ENCODE peak calls at places on chromosomes 2 and 18, in six cellular contexts. T is A549, O is endothelial cell of umbilical vein, G is mucosa of descending colon, N is OCI-LY7, I is GM23338. X is an unnamed sample. For H3K4me1, the result is how much of the 10 kb centered on the place peaks cover.

GRCh38 chr18:49563130-49563540 is 1.3 kb downstream of the LIPG start:
- DNase-seq in N (no peak), I (no peak), O (peak), T (no peak), G (no peak), X (no peak)

GRCh38 chr2:76283355-76283754 is 572.6 kb upstream of the GCFC2 start:
- DNase-seq in T (no peak), G (no peak), O (no peak), N (no peak), I (no peak), X (no peak)

GRCh38 chr2:150885774-150886386 is 375.8 kb downstream of the RBM43 start:
- DNase-seq in G (no peak), T (no peak), O (no peak), I (no peak), N (no peak), X (peak)

GRCh38 chr2:115946341-115946740 is 1503.9 kb downstream of the DPP10 start:
- DNase-seq in I (no peak), G (no peak), T (no peak), O (no peak), N (no peak), X (no peak)

GRCh38 chr2:67996772-67997527 is 65.9 kb downstream of the C1D start:
- DNase-seq in G (no peak), O (peak), N (no peak), T (no peak), I (no peak), X (no peak)

GRCh38 chr2:187942876-187943275 is 348.8 kb upstream of the GULP1 start:
- DNase-seq in N (no peak), I (no peak), T (no peak), G (no peak), O (no peak), X (no peak)

GRCh38 chr2:68726608-68727367 is 7.8 kb upstream of the ARHGAP25 start:
- DNase-seq in T (no peak), O (no peak), N (peak), G (peak), I (no peak), X (no peak)

GRCh38 chr2:11234309-11234708 is 79.0 kb downstream of the SLC66A3 start:
- DNase-seq in O (peak), I (no peak), N (peak), G (no peak), T (no peak), X (peak)

GRCh38 chr2:20519309-20519708 is 72.4 kb downstream of the RHOB start:
- DNase-seq in I (no peak), N (no peak), O (no peak), T (no peak), G (no peak), X (no peak)

GRCh38 chr2:99858951-99859596 is 283.3 kb downstream of the AFF3 start:
- DNase-seq in T (no peak), G (no peak), N (no peak), O (no peak), I (no peak), X (no peak)

DNA sequence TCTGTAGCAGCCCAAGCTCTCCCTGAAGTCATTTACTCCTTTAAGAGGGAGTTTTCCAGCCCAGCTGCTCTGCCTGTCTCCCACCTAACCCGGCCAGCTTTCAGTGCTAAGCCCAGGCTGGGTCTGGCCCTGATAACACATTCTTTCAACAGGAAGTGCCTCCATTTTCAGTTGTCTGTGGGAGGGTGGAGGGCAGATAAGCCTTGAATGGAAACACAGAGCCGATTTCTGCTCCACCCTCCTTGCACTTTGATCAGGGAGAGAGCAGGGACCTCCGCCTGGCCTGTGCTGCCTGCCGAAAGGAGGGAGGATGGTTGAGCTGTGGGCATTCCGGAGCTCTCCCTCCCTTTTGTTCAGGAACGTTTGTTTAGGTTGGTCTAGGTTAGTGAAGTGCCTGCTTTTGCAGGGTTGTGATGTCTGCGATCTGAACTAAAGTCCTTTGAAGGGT is 24.8 kb downstream of the GATA6 start:
- DNase-seq in I (peak), N (no peak), T (no peak), G (peak), O (peak), X (no peak)
- H3K4me1 ChIP-seq in I (under half), N (under half), T (under half), G (under half), O (half or more), X (under half)

DNA sequence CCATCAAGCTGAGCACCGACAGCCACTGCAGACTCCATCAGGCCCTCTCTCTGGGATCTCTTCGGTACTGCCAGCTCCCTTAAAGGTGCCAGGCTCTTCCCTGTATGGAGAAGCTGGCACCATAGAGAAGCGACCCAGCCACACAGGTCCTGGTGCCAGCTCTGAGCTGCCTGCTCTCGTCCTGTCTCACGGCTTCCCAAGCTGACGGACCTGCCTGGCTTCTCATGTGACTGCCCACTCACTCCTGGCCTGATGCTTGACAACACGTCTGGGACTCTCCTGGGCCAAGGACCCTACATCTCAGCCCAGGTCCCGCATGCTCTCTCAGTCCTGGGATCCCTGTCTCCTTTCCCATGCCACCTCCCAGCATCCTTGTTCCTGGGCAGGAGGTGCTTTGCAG is 12.6 kb upstream of the ATOH8 start:
- DNase-seq in T (peak), G (no peak), I (no peak), N (no peak), O (no peak), X (no peak)
- H3K4me1 ChIP-seq in T (half or more), G (under half), I (under half), N (under half), O (under half), X (under half)

DNA sequence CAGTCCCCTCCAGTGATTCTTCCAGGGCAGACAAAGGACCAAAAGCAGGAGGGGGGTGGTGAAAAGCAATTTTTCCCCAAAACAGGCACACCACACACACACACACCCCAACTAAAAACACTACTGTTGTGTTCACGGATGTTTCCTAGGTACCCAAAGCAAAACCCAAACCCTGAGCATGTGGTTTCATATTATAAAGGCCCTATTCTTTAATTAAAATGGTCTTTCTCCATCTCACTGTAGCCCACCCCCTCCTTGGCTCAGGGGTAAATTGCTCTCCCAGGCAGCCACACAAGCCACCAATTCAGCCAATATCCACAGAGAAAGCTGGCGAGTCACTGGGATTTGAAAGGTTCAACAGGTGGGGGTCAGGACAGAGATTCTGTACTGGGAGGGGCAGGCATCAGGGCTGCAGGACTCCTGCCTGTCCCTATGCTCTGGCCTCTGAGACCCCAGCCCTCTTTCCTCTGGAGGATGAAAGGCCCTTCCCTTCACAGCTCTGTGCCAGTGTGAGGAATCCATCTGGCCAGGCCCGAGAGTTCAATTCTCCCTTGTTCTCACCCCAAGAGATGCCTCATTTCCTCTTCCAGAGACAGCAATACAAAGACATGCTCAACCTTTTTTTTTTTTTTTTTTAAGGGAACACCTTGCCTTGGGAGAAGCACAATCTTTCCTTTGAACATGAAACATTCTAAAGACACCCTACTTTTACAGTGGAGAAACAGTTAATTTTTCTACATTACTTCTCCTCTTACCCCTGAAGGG is 43.6 kb downstream of the SPRED2 start:
- DNase-seq in I (no peak), T (no peak), O (no peak), G (no peak), N (no peak), X (no peak)
- H3K4me1 ChIP-seq in I (under half), T (under half), O (under half), G (under half), N (half or more), X (under half)

GRCh38 chr2:6794484-6794883 is 71.2 kb downstream of the CMPK2 start:
- DNase-seq in G (no peak), O (no peak), T (no peak), I (no peak), N (no peak), X (no peak)

GRCh38 chr2:6789559-6790138 is 76.1 kb downstream of the CMPK2 start:
- DNase-seq in O (no peak), G (no peak), I (no peak), N (no peak), T (no peak), X (no peak)

GRCh38 chr2:6793913-6794312 is 71.8 kb downstream of the CMPK2 start:
- DNase-seq in N (no peak), T (no peak), O (no peak), I (no peak), G (no peak), X (no peak)

GRCh38 chr2:6793371-6793770 is 72.3 kb downstream of the CMPK2 start:
- DNase-seq in T (no peak), G (no peak), I (no peak), N (no peak), O (no peak), X (no peak)

GRCh38 chr2:6791682-6792081 is 74.0 kb downstream of the CMPK2 start:
- DNase-seq in N (peak), O (no peak), G (no peak), T (no peak), I (peak), X (no peak)
- H3K4me1 ChIP-seq in N (under half), O (under half), G (under half), T (under half), I (under half), X (under half)

GRCh38 chr18:58909521-58909920 is 44.8 kb downstream of the ZNF532 start:
- DNase-seq in O (no peak), N (no peak), T (no peak), I (no peak), G (no peak), X (no peak)
- H3K4me1 ChIP-seq in O (under half), N (under half), T (under half), I (half or more), G (under half), X (under half)

DNA sequence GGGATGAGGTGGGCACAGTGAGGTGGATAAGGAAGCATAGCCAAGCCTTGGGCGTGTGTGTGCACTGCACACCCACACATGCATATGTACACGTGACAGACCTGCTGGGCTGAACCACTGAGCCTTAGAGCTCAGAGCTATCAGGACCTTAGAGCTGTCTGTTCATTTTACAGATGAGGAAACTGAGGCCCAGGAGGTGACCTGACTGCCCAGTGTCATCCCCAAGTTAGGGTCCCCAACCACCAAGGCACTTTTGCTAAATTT is 8.2 kb upstream of the SNED1 start:
- DNase-seq in G (no peak), O (no peak), I (no peak), N (no peak), T (no peak), X (no peak)
- H3K4me1 ChIP-seq in G (under half), O (under half), I (under half), N (under half), T (under half), X (under half)

DNA sequence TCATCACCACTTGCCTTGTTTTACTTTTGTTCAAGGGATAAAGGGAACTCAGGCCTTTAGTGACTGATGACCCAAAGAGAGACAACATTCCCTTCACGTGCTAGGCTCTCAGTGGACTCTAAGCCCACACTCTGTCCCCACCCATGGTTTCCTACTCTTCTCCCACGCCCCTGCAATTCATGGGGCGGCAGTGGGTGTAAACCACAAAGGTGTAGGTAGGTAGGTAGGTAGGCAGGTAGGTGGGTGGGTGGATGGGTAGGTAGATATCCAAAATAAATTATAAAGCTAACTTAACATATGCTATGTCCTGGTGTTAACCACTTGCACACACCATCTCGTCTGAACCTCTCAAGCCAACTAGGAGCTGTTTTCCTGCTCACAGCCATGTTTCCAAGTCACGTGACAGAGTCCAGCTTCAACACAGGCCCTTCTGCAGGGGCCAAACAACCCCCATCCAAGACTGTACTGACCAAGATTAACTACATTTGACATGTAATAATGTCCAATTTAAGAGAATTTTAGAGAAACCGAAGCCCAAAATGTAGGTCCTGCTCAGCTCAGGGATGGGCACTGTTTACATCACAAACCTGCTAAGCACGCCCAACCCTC is 33.7 kb downstream of the DNMT3A start:
- DNase-seq in O (no peak), G (no peak), N (no peak), T (no peak), I (no peak), X (no peak)
- H3K4me1 ChIP-seq in O (under half), G (under half), N (under half), T (under half), I (under half), X (half or more)

DNA sequence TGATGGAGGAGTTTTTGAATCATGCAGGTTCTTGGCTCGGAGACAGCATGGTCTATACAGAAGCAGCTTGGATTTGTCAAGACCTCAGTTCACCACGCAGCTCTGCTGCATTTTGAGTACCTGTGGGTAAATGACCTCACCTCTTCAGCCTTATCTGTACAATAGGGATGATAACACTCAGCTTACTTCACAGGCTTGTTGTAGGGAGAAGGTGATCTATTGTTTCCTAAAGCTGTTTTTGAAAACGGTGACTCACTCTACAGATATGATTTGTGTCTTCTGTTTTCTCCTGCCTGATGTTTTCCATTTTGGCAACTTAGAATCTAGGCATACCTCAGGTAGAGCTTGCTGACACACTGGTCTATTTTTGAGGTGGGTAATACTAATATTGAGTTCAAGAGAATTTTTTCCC is 80.3 kb downstream of the FMNL2 start:
- DNase-seq in T (no peak), I (no peak), O (peak), G (no peak), N (no peak), X (no peak)
- H3K4me1 ChIP-seq in T (half or more), I (under half), O (under half), G (under half), N (under half), X (under half)

GRCh38 chr2:128537646-128538045 is 219.0 kb upstream of the HS6ST1 start:
- DNase-seq in O (no peak), T (no peak), N (no peak), I (no peak), G (no peak), X (no peak)
- H3K4me1 ChIP-seq in O (under half), T (under half), N (under half), I (under half), G (under half), X (under half)

X was measured in A673.